ENCODE peak calls at places on chromosomes 16 and 17, in six cellular contexts. M is NCI-H2227 treated with DMSO at 0.1 percent for 48 hours; A is NCI-H1436; H is activated CD8-positive, alpha-beta memory T cell treated with anti-CD3 and anti-CD28 coated beads, Interleukin-2, amount 10 ng/mL, durations not matched to agents 7 days and 5 days; S is H54; U is NCI-H748 treated with DMSO at 0.1 percent for 48 hours. R is an unnamed sample.

GRCh38 chr17:75840779-75841123 is 3.5 kb downstream of the UNC13D start:
- DNase-seq in A (no peak), U (no peak), M (no peak), H (no peak), S (no peak), R (no peak)

GRCh38 chr17:7832431-7832830 is 1.6 kb upstream of the KDM6B start:
- DNase-seq in H (no peak), S (no peak), U (no peak), M (no peak), A (no peak), R (no peak)

GRCh38 chr17:45370949-45371413 is 54.2 kb upstream of the MAP3K14 start:
- DNase-seq in S (no peak), M (peak; percentile 32), A (no peak), U (no peak), H (no peak), R (no peak)

GRCh38 chr17:31533546-31534155 is 142.2 kb downstream of the RAB11FIP4 start:
- DNase-seq in A (peak; percentile 52), U (no peak), S (peak; percentile 78), H (no peak), M (no peak), R (no peak)

GRCh38 chr16:78589331-78589730 is 489.9 kb downstream of the WWOX start:
- DNase-seq in U (no peak), A (no peak), M (no peak), S (no peak), H (no peak), R (no peak)

GRCh38 chr16:31472559-31473203 is 729 bp downstream of the TGFB1I1 start:
- DNase-seq in M (peak; percentile 17), S (peak; percentile 97), H (peak; percentile 62), U (peak; percentile 46), A (peak; percentile 98), R (no peak)

GRCh38 chr17:78425429-78425828 is 47.0 kb downstream of the PGS1 start:
- DNase-seq in U (no peak), H (no peak), A (no peak), S (no peak), M (no peak), R (no peak)

GRCh38 chr17:80762076-80762475 is 217.4 kb downstream of the RPTOR start:
- DNase-seq in A (no peak), U (no peak), S (peak; percentile 41), H (no peak), M (no peak), R (no peak)

GRCh38 chr16:83136924-83137323 is 510.2 kb downstream of the CDH13 start:
- DNase-seq in U (no peak), H (no peak), A (no peak), M (no peak), S (no peak), R (no peak)

GRCh38 chr16:3971261-3971660 is 90.7 kb upstream of the CREBBP start:
- DNase-seq in H (no peak), U (no peak), S (peak; percentile 90), M (no peak), A (no peak), R (no peak)

GRCh38 chr17:2060681-2061440 is 6.0 kb downstream of the HIC1 start:
- DNase-seq in A (no peak), H (no peak), M (no peak), U (no peak), S (no peak), R (no peak)

GRCh38 chr16:764848-765487 is 4.4 kb downstream of the MSLN start:
- DNase-seq in M (no peak), S (no peak), U (no peak), A (no peak), H (no peak), R (no peak)

GRCh38 chr16:2511128-2511785 is 2.5 kb upstream of the ATP6V0C start:
- DNase-seq in A (no peak), M (peak; percentile 59), U (no peak), H (no peak), S (no peak), R (no peak)

GRCh38 chr17:79272666-79273219 is 198.1 kb downstream of the ENGASE start:
- DNase-seq in S (peak; percentile 82), M (no peak), H (no peak), A (no peak), U (no peak), R (no peak)

GRCh38 chr17:17079336-17079735 is 37.1 kb downstream of the MPRIP start:
- DNase-seq in S (no peak), U (no peak), M (no peak), H (no peak), A (no peak), R (no peak)

GRCh38 chr17:30234954-30235353 is 543 bp downstream of the SLC6A4 start:
- DNase-seq in M (peak; percentile 12), A (no peak), H (no peak), U (peak; percentile 47), S (no peak), R (peak; percentile 42)

GRCh38 chr16:4214215-4214621 is 27.7 kb downstream of the SRL start:
- DNase-seq in H (no peak), U (no peak), S (peak; percentile 87), M (no peak), A (no peak), R (peak; percentile 36)

GRCh38 chr17:58336456-58337094 is 8.0 kb upstream of the TSPOAP1 start:
- DNase-seq in A (no peak), S (no peak), H (peak; percentile 60), U (no peak), M (no peak), R (no peak)